ENCODE peak calls at places on chromosomes 6 and 20, in eight cellular contexts. D is thoracic aorta, G is MCF 10A, H is neural crest cell, B is heart right ventricle, P is HFF-Myc, N is H1, R is LNCaP clone FGC. M is an unnamed sample.

GRCh38 chr6:47041741-47042140 is 391 bp downstream of the ADGRF1 start:
- DNase-seq in B (no peak), D (no peak), H (no peak), G (no peak), R (no peak), N (no peak), P (no peak), M (no peak)

GRCh38 chr6:15322781-15323536 is 77.1 kb downstream of the JARID2 start:
- DNase-seq in N (peak), H (no peak), B (no peak), D (no peak), G (peak), P (no peak), R (no peak), M (no peak)

GRCh38 chr6:131068165-131068564 is 5.1 kb upstream of the EPB41L2 start:
- DNase-seq in N (no peak), H (no peak), D (no peak), B (no peak), R (no peak), G (no peak), P (no peak), M (no peak)

GRCh38 chr6:164005312-164005711 is 590.8 kb downstream of the QKI start:
- DNase-seq in P (no peak), N (no peak), G (no peak), H (no peak), R (no peak), B (no peak), D (no peak), M (no peak)

GRCh38 chr6:38509713-38510112 is 130.0 kb downstream of the BTBD9 start:
- DNase-seq in N (no peak), P (peak), B (no peak), D (no peak), G (no peak), H (no peak), R (no peak), M (no peak)

GRCh38 chr6:76706566-76706965 is 634.1 kb upstream of the IMPG1 start:
- DNase-seq in D (no peak), G (no peak), N (no peak), H (no peak), R (no peak), P (no peak), B (no peak), M (no peak)

GRCh38 chr20:11807070-11807741 is 110.5 kb upstream of the BTBD3 start:
- DNase-seq in B (no peak), N (no peak), R (no peak), H (no peak), G (peak), D (no peak), P (peak), M (no peak)

GRCh38 chr6:158257781-158258180 is 54.5 kb upstream of the TULP4 start:
- DNase-seq in G (no peak), H (no peak), D (no peak), B (no peak), N (no peak), R (no peak), P (no peak), M (no peak)

GRCh38 chr20:5041433-5041832 is 40.1 kb upstream of the SLC23A2 start:
- DNase-seq in D (no peak), R (no peak), P (no peak), B (no peak), G (no peak), N (no peak), H (peak), M (no peak)

GRCh38 chr20:31823360-31824124 is 4.4 kb downstream of the MYLK2 start:
- DNase-seq in H (no peak), G (no peak), B (no peak), D (no peak), N (no peak), P (no peak), R (no peak), M (no peak)

GRCh38 chr6:38688579-38689087 is 14.3 kb downstream of the GLO1 start:
- DNase-seq in N (no peak), D (no peak), H (no peak), G (no peak), B (peak), P (no peak), R (no peak), M (peak)

GRCh38 chr6:33160728-33161323 is 31.4 kb downstream of the COL11A2 start:
- DNase-seq in H (no peak), G (peak), D (no peak), B (peak), R (peak), N (no peak), P (peak), M (no peak)

GRCh38 chr20:24472426-24472825 is 3.0 kb downstream of the SYNDIG1 start:
- DNase-seq in R (no peak), H (no peak), N (no peak), G (no peak), P (no peak), B (no peak), D (no peak), M (no peak)

GRCh38 chr6:40371621-40372020 is 215.5 kb downstream of the LRFN2 start:
- DNase-seq in D (no peak), B (no peak), N (no peak), R (no peak), P (no peak), G (peak), H (no peak), M (no peak)

GRCh38 chr20:38536310-38536709 is 44.7 kb upstream of the ADIG start:
- DNase-seq in D (no peak), P (peak), G (peak), B (no peak), H (no peak), N (no peak), R (no peak), M (no peak)

GRCh38 chr20:63141531-63141930 is 74.4 kb downstream of the YTHDF1 start:
- DNase-seq in G (no peak), B (no peak), H (no peak), P (no peak), D (no peak), N (no peak), R (no peak), M (no peak)

GRCh38 chr20:6882911-6883310 is 115.4 kb downstream of the BMP2 start:
- DNase-seq in B (no peak), P (peak), D (no peak), N (no peak), R (no peak), G (peak), H (no peak), M (no peak)

GRCh38 chr6:47439348-47439668 is 38.3 kb upstream of the CD2AP start:
- DNase-seq in H (no peak), D (no peak), N (no peak), R (no peak), B (no peak), P (no peak), G (no peak), M (no peak)

GRCh38 chr20:25292176-25292891 is 44.4 kb downstream of the PYGB start:
- DNase-seq in G (no peak), B (no peak), H (no peak), N (no peak), P (no peak), D (no peak), R (no peak), M (no peak)

GRCh38 chr6:101477436-101477835 is 83.9 kb downstream of the GRIK2 start:
- DNase-seq in D (no peak), G (no peak), B (no peak), P (no peak), H (no peak), N (no peak), R (no peak), M (no peak)

GRCh38 chr20:32089637-32090330 is 19.7 kb upstream of the TM9SF4 start:
- DNase-seq in P (no peak), B (no peak), R (no peak), H (no peak), N (no peak), D (no peak), G (no peak), M (no peak)

GRCh38 chr6:75041381-75041780 is 164.5 kb downstream of the COL12A1 start:
- DNase-seq in B (no peak), P (no peak), R (no peak), N (no peak), G (no peak), H (no peak), D (no peak), M (no peak)

GRCh38 chr20:21517566-21518277 is 3.9 kb upstream of the NKX2-2 start:
- DNase-seq in N (no peak), G (no peak), D (no peak), R (no peak), P (no peak), B (no peak), H (no peak), M (no peak)

GRCh38 chr6:72649032-72649984 is 27.4 kb downstream of the KCNQ5 start:
- DNase-seq in D (peak), N (no peak), H (no peak), R (no peak), G (peak), P (peak), B (no peak), M (no peak)

GRCh38 chr20:15643713-15644112 is 929.5 kb downstream of the KIF16B start:
- DNase-seq in P (no peak), D (no peak), H (no peak), N (no peak), R (no peak), B (no peak), G (peak), M (no peak)

GRCh38 chr6:162343196-162343901 is 384.2 kb downstream of the PRKN start:
- DNase-seq in H (no peak), R (no peak), B (no peak), G (peak), P (no peak), D (no peak), N (no peak), M (no peak)

GRCh38 chr6:130453230-130453629 is 87.4 kb downstream of the TMEM200A start:
- DNase-seq in N (no peak), B (no peak), R (no peak), G (peak), D (no peak), H (no peak), P (no peak), M (no peak)

GRCh38 chr6:34981951-34982350 is 92.9 kb downstream of the ANKS1A start:
- DNase-seq in R (no peak), G (no peak), B (no peak), N (no peak), D (no peak), H (no peak), P (no peak), M (no peak)

GRCh38 chr20:46751856-46752255 is 42.4 kb downstream of the SLC2A10 start:
- DNase-seq in B (no peak), P (no peak), G (no peak), D (no peak), R (peak), N (no peak), H (no peak), M (no peak)

GRCh38 chr6:25010166-25010565 is 74.4 kb upstream of the RIPOR2 start:
- DNase-seq in N (no peak), R (no peak), G (no peak), B (no peak), D (no peak), P (no peak), H (no peak), M (no peak)

GRCh38 chr6:41636803-41637178 is 1.5 kb upstream of the MDFI start:
- DNase-seq in P (no peak), G (peak), D (no peak), N (peak), R (no peak), H (no peak), B (no peak), M (no peak)

GRCh38 chr6:54595844-54596243 is 250.7 kb upstream of the FAM83B start:
- DNase-seq in P (no peak), R (no peak), N (no peak), B (no peak), H (no peak), G (peak), D (no peak), M (no peak)

GRCh38 chr20:8428988-8429387 is 296.9 kb downstream of the PLCB1 start:
- DNase-seq in N (no peak), P (no peak), D (no peak), H (no peak), R (no peak), G (no peak), B (no peak), M (no peak)

GRCh38 chr20:39853050-39853449 is 836.0 kb downstream of the MAFB start:
- DNase-seq in D (no peak), G (no peak), H (no peak), R (no peak), B (no peak), N (no peak), P (no peak), M (no peak)

GRCh38 chr6:32968770-32969684 is 633 bp downstream of the BRD2 start:
- DNase-seq in B (peak), N (peak), P (peak), G (peak), H (peak), R (no peak), D (peak), M (peak)

GRCh38 chr20:987677-988076 is 14.4 kb downstream of the RSPO4 start:
- DNase-seq in G (no peak), R (no peak), D (no peak), H (no peak), P (no peak), B (no peak), N (no peak), M (no peak)

GRCh38 chr6:161038229-161039003 is 46.8 kb downstream of the MAP3K4 start:
- DNase-seq in D (no peak), P (peak), R (no peak), N (no peak), B (no peak), H (no peak), G (peak), M (no peak)
- TF ChIP-seq CTCF in D (no peak), P (peak), R (no peak), N (no peak), B (no peak), H (no peak), G (no peak), M (no peak)

GRCh38 chr20:49863666-49864065 is 51.0 kb downstream of the SLC9A8 start:
- DNase-seq in P (no peak), H (no peak), R (no peak), B (no peak), D (no peak), G (no peak), N (no peak), M (no peak)

GRCh38 chr20:49867453-49868215 is 47.7 kb downstream of the SPATA2 start:
- DNase-seq in G (no peak), R (no peak), P (no peak), H (no peak), D (no peak), B (no peak), N (no peak), M (no peak)

GRCh38 chr20:49862607-49863200 is 50.1 kb downstream of the SLC9A8 start:
- DNase-seq in D (no peak), P (no peak), G (no peak), H (no peak), B (no peak), N (no peak), R (no peak), M (no peak)

GRCh38 chr20:49866051-49866450 is 49.3 kb downstream of the SPATA2 start:
- DNase-seq in R (no peak), N (no peak), H (no peak), B (no peak), G (no peak), P (peak), D (no peak), M (no peak)

DNA sequence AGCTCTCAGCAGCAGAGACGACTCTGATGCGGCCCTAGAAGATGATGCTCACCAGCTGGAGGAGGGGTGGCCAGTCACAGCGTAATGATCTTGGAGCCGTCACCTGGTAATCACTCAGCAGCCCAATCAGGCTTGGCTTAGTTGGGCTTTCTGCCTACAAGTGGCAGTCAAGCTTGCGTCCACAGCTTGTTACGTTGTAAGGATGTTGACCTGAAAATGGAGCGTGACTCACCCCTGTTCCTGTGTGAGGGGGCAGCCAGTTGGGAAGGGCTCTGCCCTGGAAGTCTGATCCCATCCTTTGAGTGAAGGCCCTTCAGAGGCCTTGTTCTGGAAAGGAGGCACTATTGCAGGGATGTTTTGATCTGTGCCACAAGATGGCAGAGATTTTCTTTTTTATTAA is 49.8 kb downstream of the SPATA2 start:
- DNase-seq in B (no peak), D (no peak), N (no peak), G (no peak), P (peak), H (no peak), R (no peak), M (no peak)
- TF ChIP-seq CTCF in B (no peak), D (no peak), N (no peak), G (no peak), P (no peak), H (no peak), R (peak), M (no peak)

GRCh38 chr6:94071835-94072234 is 652.5 kb upstream of the EPHA7 start:
- DNase-seq in R (no peak), N (no peak), P (no peak), H (no peak), B (no peak), G (no peak), D (no peak), M (no peak)
- TF ChIP-seq CTCF in R (peak), N (no peak), P (no peak), H (peak), B (peak), G (no peak), D (no peak), M (no peak)

DNA sequence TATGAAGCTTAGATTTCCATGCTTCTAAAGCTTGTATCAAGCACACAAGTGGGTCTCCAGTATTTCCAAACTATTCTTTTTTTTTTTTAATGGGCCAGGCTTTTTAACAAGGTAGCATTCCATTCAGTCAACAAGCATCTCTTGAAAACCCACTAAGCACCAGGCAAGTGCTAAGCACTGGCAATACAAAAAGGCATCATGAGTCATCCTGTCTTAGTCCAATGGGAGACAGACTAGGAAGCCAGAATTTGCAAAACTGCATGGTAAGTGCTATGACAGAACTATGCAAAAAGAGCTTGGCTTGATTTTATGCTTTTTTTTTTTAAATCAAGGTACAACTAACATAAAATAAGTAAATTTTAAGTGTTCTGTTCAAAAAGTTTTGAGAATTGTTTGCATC is 109.3 kb upstream of the DST start:
- DNase-seq in D (no peak), P (no peak), B (no peak), H (no peak), R (no peak), N (no peak), G (peak), M (no peak)
- TF ChIP-seq CTCF in D (no peak), P (no peak), B (no peak), H (no peak), R (no peak), N (no peak), G (no peak), M (no peak)

GRCh38 chr6:99148761-99149160 is 200.7 kb downstream of the FAXC start:
- DNase-seq in G (no peak), N (no peak), D (no peak), P (no peak), R (no peak), H (no peak), B (no peak), M (no peak)

GRCh38 chr6:99146716-99147115 is 199.0 kb upstream of the FBXL4 start:
- DNase-seq in P (no peak), B (no peak), R (no peak), G (no peak), H (no peak), D (no peak), N (no peak), M (no peak)

GRCh38 chr6:99148111-99148510 is 200.4 kb upstream of the FBXL4 start:
- DNase-seq in B (no peak), P (no peak), G (no peak), R (no peak), N (no peak), D (no peak), H (no peak), M (no peak)

GRCh38 chr6:99151634-99152344 is 197.7 kb downstream of the FAXC start:
- DNase-seq in N (peak), P (peak), R (no peak), B (peak), D (no peak), G (peak), H (peak), M (no peak)

DNA sequence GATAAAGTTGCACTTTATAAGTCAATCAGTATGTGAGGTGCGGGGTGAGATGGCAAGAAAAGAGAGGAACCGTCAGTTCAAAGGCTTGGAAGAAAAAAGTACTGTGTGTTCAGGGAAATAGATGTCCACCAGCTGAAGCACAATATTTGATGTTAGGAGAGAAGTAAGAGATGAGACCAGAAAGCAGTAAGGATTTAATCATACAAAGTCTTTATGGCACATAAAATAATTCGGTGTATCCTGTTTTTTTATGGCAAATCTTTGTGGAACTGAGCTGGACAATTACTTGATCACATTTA is 197.2 kb downstream of the FAXC start:
- DNase-seq in H (no peak), G (no peak), R (no peak), N (no peak), D (no peak), P (no peak), B (no peak), M (no peak)
- TF ChIP-seq CTCF in H (no peak), G (no peak), R (no peak), N (no peak), D (no peak), P (no peak), B (no peak), M (no peak)